ENCODE peak calls at places on chromosomes 11 and 22, in six cellular contexts. Y is neuronal stem cell, X is cardiac fibroblast, M is iPS-NIHi11, V is left ventricle myocardium superior, T is GM19239. I is an unnamed sample.

GRCh38 chr11:37657645-37658044 is 1059.6 kb upstream of the RAG2 start:
- DNase-seq in X (peak), Y (no peak), M (no peak), T (no peak), V (no peak), I (no peak)

GRCh38 chr11:94519478-94520084 is 7.3 kb downstream of the C11orf97 start:
- DNase-seq in V (no peak), T (no peak), Y (peak), M (peak), X (peak), I (no peak)

GRCh38 chr22:32474635-32475427 is at the start of gene FBXO7:
- DNase-seq in X (peak), Y (peak), T (peak), V (peak), M (peak), I (peak)

GRCh38 chr11:66489636-66490035 is 9.4 kb downstream of the DPP3 start:
- DNase-seq in T (no peak), Y (no peak), X (peak), V (no peak), M (no peak), I (peak)

GRCh38 chr11:115930276-115930675 is 426.1 kb upstream of the CADM1 start:
- DNase-seq in V (peak), X (no peak), Y (no peak), T (no peak), M (no peak), I (no peak)

GRCh38 chr11:66459138-66459778 is 7.4 kb upstream of the PELI3 start:
- DNase-seq in X (no peak), V (no peak), T (no peak), M (no peak), Y (no peak), I (no peak)

GRCh38 chr11:5476184-5476819 is 12.2 kb upstream of the OR52D1 start:
- DNase-seq in X (peak), V (no peak), Y (peak), T (peak), M (peak), I (peak)

GRCh38 chr22:20567993-20568417 is 60.6 kb downstream of the MED15 start:
- DNase-seq in V (peak), T (no peak), X (peak), M (peak), Y (no peak), I (peak)

GRCh38 chr11:61151545-61152252 is 9.5 kb downstream of the VPS37C start:
- DNase-seq in V (no peak), M (no peak), X (no peak), T (no peak), Y (no peak), I (no peak)

GRCh38 chr11:38014405-38014804 is 1416.4 kb upstream of the RAG2 start:
- DNase-seq in T (no peak), Y (no peak), M (no peak), X (peak), V (no peak), I (no peak)

GRCh38 chr11:115498354-115498753 is 5.9 kb downstream of the CADM1 start:
- DNase-seq in X (no peak), Y (no peak), M (no peak), V (no peak), T (no peak), I (no peak)

GRCh38 chr11:123020968-123021367 is 39.3 kb upstream of the BSX start:
- DNase-seq in M (peak), V (no peak), X (peak), Y (no peak), T (peak), I (no peak)

GRCh38 chr22:27933186-27933983 is 14.3 kb upstream of the PITPNB start:
- DNase-seq in T (no peak), V (no peak), Y (no peak), X (no peak), M (no peak), I (no peak)

GRCh38 chr11:130272336-130272735 is 42.4 kb downstream of the ZBTB44 start:
- DNase-seq in Y (no peak), X (no peak), V (no peak), M (no peak), T (no peak), I (no peak)

GRCh38 chr22:19957445-19957844 is 15.8 kb upstream of the TXNRD2 start:
- DNase-seq in M (peak), V (peak), Y (no peak), T (no peak), X (no peak), I (no peak)

GRCh38 chr11:69419662-69420061 is 61.8 kb upstream of the LINC01488 start:
- DNase-seq in Y (no peak), M (no peak), T (no peak), V (peak), X (peak), I (no peak)

GRCh38 chr22:48531721-48532435 is 1295.8 kb downstream of the BRD1 start:
- DNase-seq in M (no peak), V (no peak), Y (no peak), X (no peak), T (no peak), I (no peak)

GRCh38 chr11:31442086-31442485 is 67.3 kb downstream of the IMMP1L start:
- DNase-seq in T (no peak), M (peak), Y (no peak), X (no peak), V (no peak), I (no peak)

GRCh38 chr22:19886605-19887250 is 32.1 kb upstream of the GNB1L start:
- DNase-seq in Y (no peak), M (no peak), X (peak), V (peak), T (no peak), I (no peak)

GRCh38 chr22:39446239-39446721 is 10.5 kb upstream of the MGAT3 start:
- DNase-seq in M (peak), X (no peak), Y (no peak), V (no peak), T (no peak), I (no peak)

GRCh38 chr11:118156531-118157185 is 4.0 kb upstream of the SCN4B start:
- DNase-seq in T (no peak), X (no peak), V (peak), Y (no peak), M (peak), I (no peak)

GRCh38 chr11:114832532-114833125 is 154.3 kb downstream of the NXPE2 start:
- DNase-seq in T (no peak), M (no peak), Y (no peak), X (no peak), V (no peak), I (no peak)

GRCh38 chr11:16777576-16777975 is 39.1 kb downstream of the C11orf58 start:
- DNase-seq in X (no peak), M (no peak), T (no peak), V (no peak), Y (no peak), I (no peak)

I was measured in heart left ventricle.